ENCODE peak calls at places on chromosomes 11 and 22, in six cellular contexts. Z is stimulated activated CD4-positive, alpha-beta T cell treated with anti-CD3 and anti-CD28 coated beads, Interleukin-1b, Interleukin-23, amount 100 ng/mL, for 1 hour; O is nephron progenitor cell; G is neural crest cell; R is adrenal gland; J is T-helper 9 cell. X is an unnamed sample.

GRCh38 chr22:29793396-29793795 is 26.2 kb downstream of the UQCR10 start:
- DNase-seq in O (no peak), R (no peak), Z (no peak), G (no peak), J (no peak), X (no peak)

GRCh38 chr11:71252434-71252781 is at the start of gene SHANK2:
- DNase-seq in O (peak; percentile 44), G (no peak), R (no peak), Z (no peak), J (no peak), X (no peak)

GRCh38 chr11:119195680-119196079 is 10.4 kb downstream of the NHERF4 start:
- DNase-seq in O (peak; percentile 25), J (no peak), G (no peak), R (peak; percentile 63), Z (no peak), X (no peak)

GRCh38 chr22:33401291-33401690 is 343.1 kb upstream of the SYN3 start:
- DNase-seq in J (no peak), Z (no peak), R (no peak), G (no peak), O (no peak), X (no peak)

GRCh38 chr11:12707500-12707880 is 33.3 kb downstream of the TEAD1 start:
- DNase-seq in Z (no peak), G (no peak), O (no peak), J (no peak), R (no peak), X (no peak)

GRCh38 chr11:11296434-11296833 is 56.6 kb downstream of the CSNK2A3 start:
- DNase-seq in Z (no peak), G (no peak), J (no peak), R (no peak), O (no peak), X (no peak)

GRCh38 chr11:65308281-65308891 is 6.3 kb upstream of the CDC42EP2 start:
- DNase-seq in Z (no peak), G (no peak), R (peak; percentile 27), J (no peak), O (no peak), X (no peak)

GRCh38 chr22:50530280-50530856 is 556 bp upstream of the TYMP start:
- DNase-seq in O (peak; percentile 42), G (no peak), Z (no peak), J (no peak), R (peak; percentile 79), X (peak; percentile 84)

GRCh38 chr11:73323464-73323863 is 15.4 kb downstream of the ARHGEF17 start:
- DNase-seq in Z (no peak), G (peak; percentile 48), R (peak; percentile 77), O (peak; percentile 77), J (no peak), X (no peak)

GRCh38 chr11:7892751-7893356 is 38.2 kb downstream of the OR10A6 start:
- DNase-seq in G (no peak), J (no peak), Z (no peak), O (no peak), R (no peak), X (peak; percentile 56)

GRCh38 chr22:21961886-21962654 is 9.4 kb upstream of the PPM1F start:
- DNase-seq in R (peak; percentile 90), J (no peak), O (no peak), G (no peak), Z (no peak), X (no peak)

GRCh38 chr11:34558673-34559072 is 45.1 kb upstream of the ELF5 start:
- DNase-seq in J (no peak), Z (no peak), O (no peak), R (no peak), G (no peak), X (no peak)

GRCh38 chr11:109704432-109704831 is 282.4 kb downstream of the C11orf87 start:
- DNase-seq in G (no peak), J (no peak), R (no peak), Z (no peak), O (no peak), X (no peak)